ENCODE peak calls at places on chromosomes 7 and 10, in eight cellular contexts. X, P, N, O, J, Z, Y and B are unnamed samples.
A peak's percentile ranks its signal among the peaks of the same experiment; 100 is the strongest.

GRCh38 chr10:13224210-13224995 is 9.8 kb downstream of the UCMA start:
- DNase-seq in X (peak; percentile 7), P (no peak), N (no peak), O (no peak), J (no peak), Z (no peak), Y (no peak), B (no peak)

GRCh38 chr10:61463035-61463909 is 10.1 kb upstream of the TMEM26 start:
- DNase-seq in X (no peak), P (no peak), N (no peak), O (no peak), J (no peak), Z (no peak), Y (no peak), B (no peak)

GRCh38 chr7:149310113-149310836 is 48.3 kb downstream of the ZNF783 start:
- DNase-seq in X (no peak), P (no peak), N (peak; percentile 11), O (no peak), J (no peak), Z (no peak), Y (no peak), B (no peak)

GRCh38 chr10:14084875-14085274 is 245.8 kb downstream of the FRMD4A start:
- DNase-seq in X (no peak), P (no peak), N (no peak), O (no peak), J (no peak), Z (no peak), Y (no peak), B (no peak)

GRCh38 chr7:105268056-105268455 is 120.7 kb downstream of the SRPK2 start:
- DNase-seq in X (no peak), P (peak; percentile 58), N (no peak), O (no peak), J (no peak), Z (no peak), Y (no peak), B (no peak)

GRCh38 chr7:432933-433332 is 86.7 kb downstream of the PDGFA start:
- DNase-seq in X (no peak), P (no peak), N (no peak), O (no peak), J (no peak), Z (no peak), Y (no peak), B (no peak)

GRCh38 chr7:147759327-147759943 is 831.1 kb upstream of the C7orf33 start:
- DNase-seq in X (no peak), P (no peak), N (no peak), O (no peak), J (no peak), Z (no peak), Y (no peak), B (no peak)

GRCh38 chr7:9307131-9307530 is 873.7 kb downstream of the NXPH1 start:
- DNase-seq in X (no peak), P (no peak), N (no peak), O (no peak), J (no peak), Z (no peak), Y (no peak), B (no peak)

GRCh38 chr10:83753490-83753889 is 385.8 kb upstream of the GHITM start:
- DNase-seq in X (no peak), P (no peak), N (no peak), O (no peak), J (no peak), Z (no peak), Y (no peak), B (no peak)

GRCh38 chr10:42594246-42594650 is 44.1 kb downstream of the ZNF33B start:
- DNase-seq in X (no peak), P (peak; percentile 13), N (no peak), O (no peak), J (no peak), Z (no peak), Y (no peak), B (no peak)

GRCh38 chr7:2029211-2029905 is 203.4 kb downstream of the MAD1L1 start:
- DNase-seq in X (peak; percentile 19), P (no peak), N (no peak), O (no peak), J (peak; percentile 37), Z (no peak), Y (no peak), B (peak; percentile 15)

GRCh38 chr7:133230591-133231194 is 22.2 kb upstream of the EXOC4 start:
- DNase-seq in X (no peak), P (peak; percentile 51), N (peak; percentile 73), O (no peak), J (peak; percentile 24), Z (no peak), Y (no peak), B (no peak)

GRCh38 chr10:125049216-125049903 is 107.4 kb downstream of the ZRANB1 start:
- DNase-seq in X (no peak), P (no peak), N (no peak), O (no peak), J (no peak), Z (no peak), Y (no peak), B (peak; percentile 64)
- H3K27ac ChIP-seq in X (peak overlapping the region; percentile 61), P (no peak overlapping the region), N (no peak overlapping the region), O (no peak overlapping the region), J (peak overlapping the region; percentile 28), Z (peak overlapping the region; percentile 53), Y (peak overlapping the region; percentile 30), B (no peak overlapping the region)

DNA sequence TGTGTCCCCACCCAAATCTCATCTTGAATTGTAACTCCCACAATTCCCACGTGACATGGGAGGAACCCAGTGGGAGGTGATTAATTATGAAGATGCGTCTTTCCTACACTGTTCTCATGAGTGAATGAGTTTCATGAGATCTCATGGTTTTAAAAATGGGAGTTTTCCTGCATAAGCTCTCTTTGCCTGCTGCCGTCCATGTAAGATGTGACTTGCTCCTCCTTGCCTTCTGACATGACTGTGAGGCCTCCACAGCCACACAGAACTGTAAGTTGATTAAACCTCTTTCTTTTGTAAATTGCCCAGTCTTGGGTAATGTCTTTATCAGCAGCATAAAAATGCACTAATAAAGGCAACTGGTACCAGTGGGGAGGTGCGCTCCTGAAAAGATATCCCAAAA is 67.7 kb upstream of the DRGX start:
- DNase-seq in X (no peak), P (no peak), N (no peak), O (no peak), J (no peak), Z (no peak), Y (no peak), B (no peak)
- H3K36me3 ChIP-seq in X (peaks cover 61% of the 10 kb centered on the region), P (peaks cover 15% of the 10 kb centered on the region), N (peaks cover 57% of the 10 kb centered on the region), O (peaks cover 31% of the 10 kb centered on the region), J (no peaks in the 10 kb centered on the region), Z (no peaks in the 10 kb centered on the region), Y (peaks cover 5% of the 10 kb centered on the region), B (peaks cover 8% of the 10 kb centered on the region)

DNA sequence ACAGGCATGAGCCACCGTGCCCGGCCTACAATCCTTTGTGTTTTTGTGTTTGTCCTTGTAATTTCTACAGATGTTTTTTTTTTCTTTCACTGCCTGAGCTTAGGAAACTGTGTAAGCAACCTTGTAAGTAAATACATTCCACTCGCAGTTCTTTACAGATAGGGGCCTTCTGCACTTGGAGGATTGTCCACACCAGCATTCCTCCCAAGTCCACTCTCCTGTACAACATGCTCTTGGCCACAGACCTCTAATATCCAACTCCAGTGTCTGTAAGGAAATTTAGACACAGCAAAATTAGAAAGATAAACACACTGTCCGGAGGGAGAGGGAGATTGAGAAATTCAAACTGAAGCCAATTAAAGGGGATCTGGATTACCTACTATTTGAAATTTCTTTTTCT is 9.5 kb downstream of the MXI1 start:
- DNase-seq in X (no peak), P (no peak), N (no peak), O (no peak), J (no peak), Z (no peak), Y (no peak), B (no peak)
- H3K27me3 ChIP-seq in X (no peaks in the 10 kb centered on the region), P (no peaks in the 10 kb centered on the region), N (no peaks in the 10 kb centered on the region), O (no peaks in the 10 kb centered on the region), J (no peaks in the 10 kb centered on the region), Z (no peaks in the 10 kb centered on the region), Y (no peaks in the 10 kb centered on the region), B (no peaks in the 10 kb centered on the region)

GRCh38 chr10:11284291-11285085 is 266.8 kb downstream of the CELF2 start:
- DNase-seq in X (no peak), P (no peak), N (no peak), O (no peak), J (no peak), Z (no peak), Y (no peak), B (no peak)

GRCh38 chr10:11282661-11283060 is 265.0 kb downstream of the CELF2 start:
- DNase-seq in X (no peak), P (no peak), N (no peak), O (no peak), J (no peak), Z (no peak), Y (no peak), B (no peak)

GRCh38 chr10:11279286-11279685 is 261.6 kb downstream of the CELF2 start:
- DNase-seq in X (no peak), P (no peak), N (no peak), O (no peak), J (no peak), Z (no peak), Y (no peak), B (no peak)

GRCh38 chr10:11280187-11280932 is 262.7 kb downstream of the CELF2 start:
- DNase-seq in X (no peak), P (no peak), N (no peak), O (no peak), J (no peak), Z (no peak), Y (no peak), B (no peak)

DNA sequence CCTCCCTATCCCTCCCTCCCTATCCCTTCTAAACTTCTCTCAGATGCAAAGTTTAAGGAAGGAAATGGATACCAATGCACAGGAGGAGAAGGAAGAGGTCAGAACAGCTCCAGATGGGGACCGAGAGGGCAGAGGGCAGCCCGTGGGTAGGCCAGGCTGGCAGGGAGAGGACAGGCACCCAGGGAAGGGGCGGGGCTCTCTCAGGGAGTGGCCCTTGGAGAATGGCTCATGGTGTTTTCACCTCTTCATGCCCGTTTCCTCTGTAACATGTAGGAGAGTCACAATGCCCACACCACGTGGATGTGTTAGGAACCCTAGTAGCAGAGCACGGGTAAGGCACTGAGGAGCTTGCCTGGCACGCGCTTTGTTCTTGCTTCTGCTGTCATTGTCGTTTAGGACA is 264.5 kb downstream of the CELF2 start:
- DNase-seq in X (no peak), P (no peak), N (no peak), O (no peak), J (no peak), Z (no peak), Y (no peak), B (no peak)
- H3K27ac ChIP-seq in X (no peak overlapping the region), P (no peak overlapping the region), N (no peak overlapping the region), O (no peak overlapping the region), J (no peak overlapping the region), Z (no peak overlapping the region), Y (no peak overlapping the region), B (no peak overlapping the region)